ENCODE peak calls at places on chromosomes 16 and 17, in seven cellular contexts. One of them, this sample, is unnamed. For H3K4me1, the result is how much of the 10 kb centered on the place peaks cover.

GRCh38 chr17:8140413-8141029 is 11.7 kb downstream of the PER1 start:
- DNase-seq in adipocyte: no peak
- DNase-seq in vagina: no peak
- DNase-seq in adrenal gland: peak
- DNase-seq in fibroblast of lung: no peak
- DNase-seq in CD4-positive, alpha-beta memory T cell: no peak
- DNase-seq in uterus: no peak
- DNase-seq in this sample: peak

GRCh38 chr16:4290236-4290830 is 17.5 kb upstream of the TFAP4 start:
- DNase-seq in adipocyte: peak
- DNase-seq in vagina: no peak
- DNase-seq in adrenal gland: peak
- DNase-seq in fibroblast of lung: peak
- DNase-seq in CD4-positive, alpha-beta memory T cell: no peak
- DNase-seq in uterus: no peak
- DNase-seq in this sample: no peak

GRCh38 chr16:31268891-31269290 is 9.1 kb downstream of the ITGAM start:
- DNase-seq in adipocyte: no peak
- DNase-seq in vagina: no peak
- DNase-seq in adrenal gland: no peak
- DNase-seq in fibroblast of lung: no peak
- DNase-seq in CD4-positive, alpha-beta memory T cell: no peak
- DNase-seq in uterus: no peak
- DNase-seq in this sample: no peak

GRCh38 chr17:79790805-79791353 is 6.0 kb downstream of the CBX8 start:
- DNase-seq in adipocyte: no peak
- DNase-seq in vagina: no peak
- DNase-seq in adrenal gland: no peak
- DNase-seq in fibroblast of lung: no peak
- DNase-seq in CD4-positive, alpha-beta memory T cell: no peak
- DNase-seq in uterus: no peak
- DNase-seq in this sample: no peak

GRCh38 chr17:80980397-80981061 is 11.1 kb upstream of the CHMP6 start:
- DNase-seq in adipocyte: no peak
- DNase-seq in vagina: no peak
- DNase-seq in adrenal gland: no peak
- DNase-seq in fibroblast of lung: peak
- DNase-seq in CD4-positive, alpha-beta memory T cell: no peak
- DNase-seq in uterus: no peak
- DNase-seq in this sample: no peak

GRCh38 chr16:48054881-48055601 is 100.8 kb downstream of the ABCC12 start:
- DNase-seq in adipocyte: peak
- DNase-seq in vagina: no peak
- DNase-seq in adrenal gland: peak
- DNase-seq in fibroblast of lung: peak
- DNase-seq in CD4-positive, alpha-beta memory T cell: peak
- DNase-seq in uterus: no peak
- DNase-seq in this sample: no peak

GRCh38 chr17:77783991-77784820 is 174.3 kb upstream of the TNRC6C start:
- DNase-seq in adipocyte: no peak
- DNase-seq in vagina: no peak
- DNase-seq in adrenal gland: no peak
- DNase-seq in fibroblast of lung: no peak
- DNase-seq in CD4-positive, alpha-beta memory T cell: peak
- DNase-seq in uterus: no peak
- DNase-seq in this sample: no peak

GRCh38 chr16:48810803-48811453 is 200.9 kb upstream of the N4BP1 start:
- DNase-seq in adipocyte: no peak
- DNase-seq in vagina: no peak
- DNase-seq in adrenal gland: no peak
- DNase-seq in fibroblast of lung: no peak
- DNase-seq in CD4-positive, alpha-beta memory T cell: no peak
- DNase-seq in uterus: no peak
- DNase-seq in this sample: no peak

GRCh38 chr16:85750021-85750826 is 672 bp downstream of the C16orf74 start:
- DNase-seq in adipocyte: peak
- DNase-seq in vagina: no peak
- DNase-seq in adrenal gland: no peak
- DNase-seq in fibroblast of lung: peak
- DNase-seq in CD4-positive, alpha-beta memory T cell: no peak
- DNase-seq in uterus: peak
- DNase-seq in this sample: no peak

GRCh38 chr16:17777461-17777863 is 306.7 kb upstream of the XYLT1 start:
- DNase-seq in adipocyte: peak
- DNase-seq in vagina: no peak
- DNase-seq in adrenal gland: peak
- DNase-seq in fibroblast of lung: peak
- DNase-seq in CD4-positive, alpha-beta memory T cell: no peak
- DNase-seq in uterus: no peak
- DNase-seq in this sample: no peak

GRCh38 chr17:83015511-83015910 is 63.9 kb upstream of the METRNL start:
- DNase-seq in adipocyte: no peak
- DNase-seq in vagina: no peak
- DNase-seq in adrenal gland: no peak
- DNase-seq in fibroblast of lung: no peak
- DNase-seq in CD4-positive, alpha-beta memory T cell: no peak
- DNase-seq in uterus: no peak
- DNase-seq in this sample: no peak

GRCh38 chr17:55577011-55577586 is 65.8 kb upstream of the SMIM36 start:
- DNase-seq in adipocyte: peak
- DNase-seq in vagina: no peak
- DNase-seq in adrenal gland: peak
- DNase-seq in fibroblast of lung: peak
- DNase-seq in CD4-positive, alpha-beta memory T cell: peak
- DNase-seq in uterus: peak
- DNase-seq in this sample: peak

GRCh38 chr17:225551-225950 is 44.1 kb upstream of the DOC2B start:
- DNase-seq in adipocyte: no peak
- DNase-seq in vagina: no peak
- DNase-seq in adrenal gland: peak
- DNase-seq in fibroblast of lung: no peak
- DNase-seq in CD4-positive, alpha-beta memory T cell: no peak
- DNase-seq in uterus: no peak
- DNase-seq in this sample: no peak

GRCh38 chr17:40341808-40342574 is 22.5 kb downstream of the GJD3 start:
- DNase-seq in adipocyte: peak
- DNase-seq in vagina: no peak
- DNase-seq in adrenal gland: peak
- DNase-seq in fibroblast of lung: peak
- DNase-seq in CD4-positive, alpha-beta memory T cell: no peak
- DNase-seq in uterus: peak
- DNase-seq in this sample: peak

GRCh38 chr17:8459109-8459508 is 23.4 kb downstream of the NDEL1 start:
- DNase-seq in adipocyte: no peak
- DNase-seq in vagina: no peak
- DNase-seq in adrenal gland: no peak
- DNase-seq in fibroblast of lung: no peak
- DNase-seq in CD4-positive, alpha-beta memory T cell: no peak
- DNase-seq in uterus: no peak
- DNase-seq in this sample: no peak

GRCh38 chr17:73720187-73720834 is 76.1 kb upstream of the SDK2 start:
- DNase-seq in adipocyte: no peak
- DNase-seq in vagina: no peak
- DNase-seq in adrenal gland: no peak
- DNase-seq in fibroblast of lung: no peak
- DNase-seq in CD4-positive, alpha-beta memory T cell: peak
- DNase-seq in uterus: no peak
- DNase-seq in this sample: no peak

GRCh38 chr17:69480197-69480596 is 65.7 kb downstream of the MAP2K6 start:
- DNase-seq in adipocyte: no peak
- DNase-seq in vagina: no peak
- DNase-seq in adrenal gland: no peak
- DNase-seq in fibroblast of lung: no peak
- DNase-seq in CD4-positive, alpha-beta memory T cell: no peak
- DNase-seq in uterus: no peak
- DNase-seq in this sample: peak

GRCh38 chr17:34503804-34504203 is 75.6 kb upstream of the TMEM132E start:
- DNase-seq in adipocyte: no peak
- DNase-seq in vagina: no peak
- DNase-seq in adrenal gland: peak
- DNase-seq in fibroblast of lung: no peak
- DNase-seq in CD4-positive, alpha-beta memory T cell: no peak
- DNase-seq in uterus: no peak
- DNase-seq in this sample: peak

GRCh38 chr16:70422543-70422942 is 16.4 kb downstream of the ST3GAL2 start:
- DNase-seq in adipocyte: no peak
- DNase-seq in vagina: no peak
- DNase-seq in adrenal gland: no peak
- DNase-seq in fibroblast of lung: no peak
- DNase-seq in CD4-positive, alpha-beta memory T cell: no peak
- DNase-seq in uterus: no peak
- DNase-seq in this sample: no peak
- H3K4me1 ChIP-seq in adipocyte: under half
- H3K4me1 ChIP-seq in vagina: under half
- H3K4me1 ChIP-seq in adrenal gland: under half
- H3K4me1 ChIP-seq in fibroblast of lung: under half
- H3K4me1 ChIP-seq in CD4-positive, alpha-beta memory T cell: under half
- H3K4me1 ChIP-seq in uterus: under half
- H3K4me1 ChIP-seq in this sample: under half

DNA sequence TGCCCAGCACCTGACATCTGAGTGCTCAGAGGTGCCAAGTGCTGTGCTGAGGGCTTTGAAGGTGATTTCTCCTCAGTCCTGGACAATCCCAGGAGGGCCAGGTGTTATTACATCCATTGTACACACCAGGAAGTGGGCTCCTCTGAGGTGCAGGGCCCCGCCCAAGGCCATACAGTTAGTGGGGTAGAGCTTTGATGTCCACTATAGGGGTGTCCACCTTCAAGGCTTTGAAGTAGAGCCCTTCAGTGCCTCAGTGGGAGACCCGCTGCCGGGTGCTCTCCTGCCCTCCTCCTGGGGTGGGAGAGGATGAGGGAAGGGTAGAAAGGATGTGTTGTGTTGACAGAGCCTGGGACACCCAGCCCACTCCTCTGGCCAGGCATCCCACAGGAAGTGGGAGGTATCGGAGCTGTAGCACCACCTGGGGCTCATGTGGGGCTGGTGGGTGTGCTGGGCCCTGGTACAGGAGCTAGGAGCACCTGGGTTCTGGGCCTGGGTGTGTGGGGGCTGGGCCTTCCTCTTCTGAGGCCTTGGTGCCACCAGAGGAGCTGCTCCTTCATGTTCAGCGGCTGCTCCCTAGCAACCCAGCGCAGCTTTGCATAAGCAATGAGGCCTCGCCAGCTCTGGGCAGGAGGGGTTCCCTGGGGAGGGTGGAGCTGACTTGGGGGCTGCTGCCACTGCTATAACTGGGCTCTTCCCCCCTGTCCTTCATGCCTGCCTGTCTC is 7.4 kb downstream of the LASP1 start:
- DNase-seq in adipocyte: no peak
- DNase-seq in vagina: no peak
- DNase-seq in adrenal gland: no peak
- DNase-seq in fibroblast of lung: no peak
- DNase-seq in CD4-positive, alpha-beta memory T cell: peak
- DNase-seq in uterus: no peak
- DNase-seq in this sample: no peak
- H3K4me1 ChIP-seq in adipocyte: half or more
- H3K4me1 ChIP-seq in vagina: half or more
- H3K4me1 ChIP-seq in adrenal gland: half or more
- H3K4me1 ChIP-seq in fibroblast of lung: half or more
- H3K4me1 ChIP-seq in CD4-positive, alpha-beta memory T cell: half or more
- H3K4me1 ChIP-seq in uterus: under half
- H3K4me1 ChIP-seq in this sample: half or more

GRCh38 chr16:70710422-70711210 is 24.8 kb upstream of the MTSS2 start:
- DNase-seq in adipocyte: no peak
- DNase-seq in vagina: no peak
- DNase-seq in adrenal gland: no peak
- DNase-seq in fibroblast of lung: no peak
- DNase-seq in CD4-positive, alpha-beta memory T cell: no peak
- DNase-seq in uterus: no peak
- DNase-seq in this sample: no peak

GRCh38 chr16:70709961-70710360 is 24.1 kb upstream of the MTSS2 start:
- DNase-seq in adipocyte: no peak
- DNase-seq in vagina: no peak
- DNase-seq in adrenal gland: no peak
- DNase-seq in fibroblast of lung: no peak
- DNase-seq in CD4-positive, alpha-beta memory T cell: no peak
- DNase-seq in uterus: no peak
- DNase-seq in this sample: no peak

GRCh38 chr16:70712359-70712758 is 26.5 kb upstream of the MTSS2 start:
- DNase-seq in adipocyte: no peak
- DNase-seq in vagina: no peak
- DNase-seq in adrenal gland: no peak
- DNase-seq in fibroblast of lung: no peak
- DNase-seq in CD4-positive, alpha-beta memory T cell: no peak
- DNase-seq in uterus: no peak
- DNase-seq in this sample: no peak

GRCh38 chr16:70712942-70713341 is 27.1 kb upstream of the MTSS2 start:
- DNase-seq in adipocyte: no peak
- DNase-seq in vagina: no peak
- DNase-seq in adrenal gland: no peak
- DNase-seq in fibroblast of lung: no peak
- DNase-seq in CD4-positive, alpha-beta memory T cell: no peak
- DNase-seq in uterus: no peak
- DNase-seq in this sample: no peak

GRCh38 chr16:70711211-70711978 is 25.5 kb upstream of the MTSS2 start:
- DNase-seq in adipocyte: no peak
- DNase-seq in vagina: no peak
- DNase-seq in adrenal gland: no peak
- DNase-seq in fibroblast of lung: no peak
- DNase-seq in CD4-positive, alpha-beta memory T cell: no peak
- DNase-seq in uterus: no peak
- DNase-seq in this sample: no peak
- H3K4me1 ChIP-seq in adipocyte: under half
- H3K4me1 ChIP-seq in vagina: half or more
- H3K4me1 ChIP-seq in adrenal gland: under half
- H3K4me1 ChIP-seq in fibroblast of lung: under half
- H3K4me1 ChIP-seq in CD4-positive, alpha-beta memory T cell: under half
- H3K4me1 ChIP-seq in uterus: under half
- H3K4me1 ChIP-seq in this sample: under half

DNA sequence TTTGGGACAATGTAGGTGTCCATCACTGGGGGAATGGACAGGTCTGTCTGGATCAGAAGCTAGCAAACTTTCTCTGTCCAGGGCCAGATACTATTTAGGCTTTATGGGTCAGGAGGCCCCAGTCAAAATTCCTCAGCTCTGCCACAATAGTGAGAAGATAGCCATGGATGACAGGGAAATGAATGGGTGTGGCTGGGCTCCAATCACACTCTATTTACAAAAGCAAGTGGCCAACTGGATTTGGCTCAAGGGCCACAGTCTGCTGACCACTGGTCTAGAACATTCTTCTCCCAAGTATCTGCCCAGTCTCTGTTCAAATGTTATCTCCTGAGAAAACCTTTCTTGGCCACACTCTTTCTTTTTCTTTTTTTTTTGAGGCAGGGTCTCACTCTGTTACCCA is 339.9 kb downstream of the SOX9 start:
- DNase-seq in adipocyte: no peak
- DNase-seq in vagina: no peak
- DNase-seq in adrenal gland: no peak
- DNase-seq in fibroblast of lung: peak
- DNase-seq in CD4-positive, alpha-beta memory T cell: no peak
- DNase-seq in uterus: no peak
- DNase-seq in this sample: no peak
- H3K4me1 ChIP-seq in adipocyte: under half
- H3K4me1 ChIP-seq in vagina: under half
- H3K4me1 ChIP-seq in adrenal gland: under half
- H3K4me1 ChIP-seq in fibroblast of lung: under half
- H3K4me1 ChIP-seq in CD4-positive, alpha-beta memory T cell: under half
- H3K4me1 ChIP-seq in uterus: under half
- H3K4me1 ChIP-seq in this sample: under half